ENCODE peak calls at places on chromosomes 16 and 17, in four cellular contexts. T is neuronal stem cell, I is IMR-90, W is H1. M is an unnamed sample.

GRCh38 chr17:32929588-32929987 is 1.6 kb downstream of the TMEM98 start:
- DNase-seq in W (no peak), T (no peak), I (no peak), M (no peak)

GRCh38 chr17:39627717-39628516 is 1.2 kb downstream of the PPP1R1B start:
- DNase-seq in I (no peak), W (no peak), T (no peak), M (no peak)

GRCh38 chr16:65312071-65312470 is 190.2 kb upstream of the CDH11 start:
- DNase-seq in W (no peak), T (no peak), I (peak; percentile 68), M (no peak)

GRCh38 chr16:3214904-3215600 is 19.9 kb downstream of the ZNF200 start:
- DNase-seq in T (no peak), I (no peak), W (no peak), M (no peak)

GRCh38 chr16:81520151-81520470 is 75.5 kb downstream of the CMIP start:
- DNase-seq in W (no peak), T (no peak), I (no peak), M (no peak)

GRCh38 chr17:38867179-38867994 is 2.5 kb upstream of the LASP1 start:
- DNase-seq in I (peak; percentile 68), W (peak; percentile 54), T (peak; percentile 76), M (peak; percentile 41)

GRCh38 chr17:33463887-33464286 is 170.8 kb upstream of the ASIC2 start:
- DNase-seq in W (no peak), T (no peak), I (no peak), M (peak; percentile 96)

GRCh38 chr17:44059101-44059892 is 7.2 kb downstream of the LSM12 start:
- DNase-seq in T (no peak), W (no peak), I (no peak), M (no peak)

GRCh38 chr17:50681260-50682200 is 26.2 kb downstream of the ANKRD40 start:
- DNase-seq in I (peak; percentile 82), W (no peak), T (no peak), M (peak; percentile 78)

DNA sequence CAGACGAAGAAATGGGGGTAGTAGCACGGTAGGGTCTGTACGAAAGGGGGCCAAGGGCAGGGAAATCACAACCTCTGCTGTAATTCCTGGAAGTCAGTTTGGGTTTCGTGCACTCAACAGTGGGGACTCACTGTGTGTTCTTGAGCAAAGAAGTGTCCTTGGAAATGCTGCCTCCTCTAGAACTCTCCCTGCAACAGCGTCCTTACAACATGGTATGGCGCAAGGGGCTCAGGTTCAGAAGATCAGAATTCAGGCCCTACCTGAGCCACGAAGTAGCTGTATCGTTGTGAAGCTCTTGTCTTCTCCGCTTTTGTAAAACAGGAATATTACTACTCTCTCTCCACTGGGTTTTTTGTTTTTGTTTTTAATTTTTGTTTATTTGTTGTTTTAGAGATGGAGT is 106.2 kb upstream of the CLEC3A start:
- DNase-seq in W (no peak), T (no peak), I (no peak), M (no peak)
- H3K18ac ChIP-seq in W (peak overlapping the region; percentile 10), T (no peak overlapping the region), I (no peak overlapping the region), M (no peak overlapping the region)

DNA sequence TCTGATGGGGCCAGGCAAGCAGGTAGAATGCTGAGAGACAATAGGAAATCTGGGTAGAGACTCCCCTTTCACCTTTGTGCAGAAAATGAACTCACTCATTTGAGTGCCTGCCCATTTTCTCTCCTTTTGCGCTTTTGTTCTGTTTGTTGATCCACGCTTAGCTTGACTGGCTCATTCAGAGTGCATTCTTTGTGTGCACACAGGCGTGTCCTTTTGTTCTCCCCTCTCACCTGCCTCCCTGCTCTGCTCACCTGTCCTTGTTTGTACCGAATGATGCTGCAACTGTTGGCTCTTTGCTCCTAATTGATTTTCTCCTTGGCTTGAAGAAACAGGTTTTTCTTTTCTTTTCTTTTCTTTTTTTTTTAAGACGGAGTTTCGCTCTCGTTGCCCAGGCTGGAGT is 15.8 kb downstream of the PGS1 start:
- DNase-seq in W (no peak), I (no peak), T (no peak), M (no peak)
- H3K4me1 ChIP-seq in W (peaks cover 4% of the 10 kb centered on the region), I (peaks cover 29% of the 10 kb centered on the region), T (peaks cover 7% of the 10 kb centered on the region), M (peaks cover 63% of the 10 kb centered on the region)

GRCh38 chr17:5024604-5025003 is 10.6 kb downstream of the SLC52A1 start:
- DNase-seq in T (no peak), I (no peak), W (no peak), M (no peak)

GRCh38 chr17:5022171-5022711 is 13.0 kb downstream of the SLC52A1 start:
- DNase-seq in I (no peak), T (no peak), W (no peak), M (no peak)

GRCh38 chr17:5020502-5021023 is 14.7 kb downstream of the SLC52A1 start:
- DNase-seq in T (no peak), W (no peak), I (no peak), M (no peak)

GRCh38 chr17:5023588-5024147 is 11.6 kb downstream of the SLC52A1 start:
- DNase-seq in W (no peak), T (no peak), I (no peak), M (no peak)

GRCh38 chr17:5019475-5019956 is 15.7 kb downstream of the SLC52A1 start:
- DNase-seq in T (no peak), W (no peak), I (peak; percentile 12), M (no peak)
- H3K36me3 ChIP-seq in T (peaks cover 83% of the 10 kb centered on the region), W (peaks cover 39% of the 10 kb centered on the region), I (peaks cover 63% of the 10 kb centered on the region), M (peaks cover 68% of the 10 kb centered on the region)

DNA sequence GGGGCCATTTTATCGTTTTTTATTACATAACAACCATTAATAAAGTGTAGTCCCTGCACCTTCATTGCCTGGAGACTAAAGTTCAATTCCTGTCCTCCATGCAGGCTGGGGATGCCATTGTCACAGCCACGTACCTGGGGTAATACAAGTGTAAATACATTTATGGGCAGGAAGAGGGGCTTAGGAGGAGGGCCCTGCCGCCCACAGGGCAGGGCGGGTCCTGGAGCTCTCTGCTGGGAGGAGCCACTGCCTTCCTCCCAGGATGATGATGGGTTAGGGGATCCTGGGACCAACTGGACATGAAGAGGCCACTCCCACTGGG is 44.0 kb upstream of the SLC38A10 start:
- DNase-seq in T (no peak), W (no peak), I (no peak), M (no peak)
- H3K18ac ChIP-seq in T (no peak overlapping the region), W (peak overlapping the region; percentile 93), I (no peak overlapping the region), M (no peak overlapping the region)

DNA sequence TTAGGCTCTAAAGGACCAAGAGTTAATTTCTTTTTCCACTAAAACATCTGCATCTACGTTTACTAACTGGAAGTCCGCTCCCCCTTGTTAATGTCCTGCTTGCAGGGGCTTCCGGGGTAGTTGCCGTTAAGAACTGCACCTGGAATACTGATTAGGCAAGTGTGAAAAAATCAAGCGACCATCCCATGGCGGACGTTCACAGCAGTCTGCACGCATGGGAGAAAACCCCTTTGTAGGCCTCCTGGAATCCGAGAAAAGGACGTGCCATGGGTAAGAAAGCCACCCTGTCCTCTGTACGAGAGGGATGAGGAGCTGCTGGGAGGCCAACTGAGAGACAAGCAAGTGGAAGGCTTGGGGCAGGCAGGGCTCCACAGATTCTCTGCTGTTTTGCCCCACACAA is 14.9 kb downstream of the SNN start:
- DNase-seq in W (no peak), I (no peak), T (no peak), M (no peak)
- H3K4me1 ChIP-seq in W (peaks cover 2% of the 10 kb centered on the region), I (peaks cover 23% of the 10 kb centered on the region), T (no peaks in the 10 kb centered on the region), M (peaks cover 3% of the 10 kb centered on the region)

GRCh38 chr17:78069695-78070094 is 58.9 kb downstream of the TMC6 start:
- DNase-seq in I (no peak), W (no peak), T (no peak), M (no peak)

GRCh38 chr17:78075545-78075944 is 53.0 kb downstream of the TMC6 start:
- DNase-seq in I (no peak), T (no peak), W (no peak), M (no peak)

GRCh38 chr17:78075011-78075410 is 53.5 kb downstream of the TMC6 start:
- DNase-seq in T (no peak), I (no peak), W (no peak), M (no peak)

GRCh38 chr17:78072961-78073360 is 55.6 kb downstream of the TMC6 start:
- DNase-seq in W (no peak), I (no peak), T (no peak), M (no peak)
- H3K36me3 ChIP-seq in W (peaks cover 49% of the 10 kb centered on the region), I (peaks cover 41% of the 10 kb centered on the region), T (peaks cover 100% of the 10 kb centered on the region), M (peaks cover 5% of the 10 kb centered on the region)